ENCODE peak calls at places on chromosomes 11 and 22, in eight cellular contexts. I is CD4-positive, CD25-positive, alpha-beta regulatory T cell; K is activated effector memory CD4-positive, alpha-beta T cell treated with Interleukin-2 at 50 U/mL for 16 hours; J is effector CD4-positive, alpha-beta T cell; S is ovary; Y is C1 segment of cervical spinal cord; C is stimulated activated CD4-positive, alpha-beta T cell treated with anti-CD3 and anti-CD28 coated beads, Interleukin-2, amount 100 ng/mL, for 24 hours; H is chondrocyte. X is an unnamed sample.
A peak's percentile ranks its signal among the peaks of the same experiment; 100 is the strongest.

GRCh38 chr11:62217191-62217748 is 8.8 kb downstream of the SCGB2A1 start:
- DNase-seq in I (no peak), S (no peak), H (no peak), K (no peak), J (no peak), C (no peak), Y (no peak), X (no peak)

GRCh38 chr11:124769804-124770774 is 8.0 kb upstream of the ESAM start:
- DNase-seq in I (no peak), H (no peak), C (no peak), K (no peak), Y (no peak), S (no peak), J (no peak), X (no peak)

GRCh38 chr11:79026803-79027445 is 413.9 kb downstream of the TENM4 start:
- DNase-seq in K (no peak), H (no peak), I (no peak), J (no peak), Y (no peak), C (no peak), S (no peak), X (no peak)

GRCh38 chr11:12007769-12008737 is at the start of gene DKK3:
- DNase-seq in C (no peak), K (no peak), H (no peak), Y (peak; percentile 74), I (no peak), J (no peak), S (no peak), X (no peak)

GRCh38 chr11:130522284-130522961 is 74.0 kb downstream of the ADAMTS15 start:
- DNase-seq in C (no peak), J (no peak), K (no peak), Y (no peak), H (no peak), S (peak; percentile 91), I (no peak), X (no peak)

GRCh38 chr11:48154162-48154561 is 62.4 kb upstream of the OR4B1 start:
- DNase-seq in Y (no peak), K (no peak), C (no peak), H (no peak), S (no peak), I (no peak), J (no peak), X (no peak)

GRCh38 chr11:46381836-46382643 is 571 bp downstream of the MDK start:
- DNase-seq in Y (no peak), C (no peak), K (no peak), H (no peak), J (no peak), S (no peak), I (no peak), X (no peak)

GRCh38 chr11:125239585-125240331 is 75.2 kb downstream of the PKNOX2 start:
- DNase-seq in I (no peak), H (no peak), J (no peak), K (no peak), C (no peak), Y (no peak), S (peak; percentile 14), X (no peak)

GRCh38 chr11:65862941-65863888 is 3.0 kb downstream of the MUS81 start:
- DNase-seq in H (peak; percentile 80), K (no peak), C (no peak), Y (no peak), J (peak; percentile 0), S (no peak), I (no peak), X (no peak)

GRCh38 chr22:28477556-28477955 is 202.1 kb downstream of the TTC28 start:
- DNase-seq in C (no peak), J (no peak), K (no peak), Y (no peak), H (no peak), I (no peak), S (no peak), X (no peak)

GRCh38 chr11:46391578-46392420 is at the start of gene CHRM4:
- DNase-seq in C (no peak), H (no peak), Y (no peak), K (no peak), J (no peak), I (no peak), S (no peak), X (no peak)

GRCh38 chr11:122556605-122557004 is 98.9 kb upstream of the UBASH3B start:
- DNase-seq in K (no peak), I (no peak), S (no peak), Y (no peak), J (no peak), H (no peak), C (peak; percentile 26), X (no peak)

X was measured in NCI-H1048.